ENCODE peak calls at places on chromosome 1, in four cellular contexts. O is stomach, Q is hepatocyte, V is OCI-LY7. A is an unnamed sample.

GRCh38 chr1:25469177-25469576 is 38.5 kb downstream of the MACO1 start:
- DNase-seq in O (no peak), Q (no peak), V (no peak), A (no peak)

GRCh38 chr1:64006276-64007051 is 197.0 kb upstream of the UBE2U start:
- DNase-seq in O (peak; percentile 72), Q (peak; percentile 22), V (no peak), A (no peak)

GRCh38 chr1:203170625-203171330 is 4.8 kb downstream of the MYBPH start:
- DNase-seq in O (no peak), Q (no peak), V (no peak), A (no peak)

GRCh38 chr1:198253668-198254067 is 96.9 kb downstream of the NEK7 start:
- DNase-seq in O (no peak), Q (no peak), V (peak; percentile 47), A (no peak)

GRCh38 chr1:235045921-235046601 is 82.6 kb downstream of the TOMM20 start:
- DNase-seq in O (no peak), Q (no peak), V (no peak), A (no peak)

GRCh38 chr1:41851589-41851988 is 67.1 kb downstream of the HIVEP3 start:
- DNase-seq in O (no peak), Q (no peak), V (no peak), A (no peak)

GRCh38 chr1:211739671-211740411 is 64.4 kb upstream of the NEK2 start:
- DNase-seq in O (no peak), Q (no peak), V (peak; percentile 25), A (no peak)

GRCh38 chr1:51313961-51314777 is 16.2 kb downstream of the TTC39A start:
- DNase-seq in O (no peak), Q (peak; percentile 67), V (no peak), A (no peak)

GRCh38 chr1:182611787-182612186 is 7.6 kb upstream of the RGS16 start:
- DNase-seq in O (no peak), Q (no peak), V (peak; percentile 79), A (peak; percentile 71)

GRCh38 chr1:228940931-228941330 is 205.7 kb downstream of the RHOU start:
- DNase-seq in O (no peak), Q (no peak), V (no peak), A (no peak)

GRCh38 chr1:223483511-223483910 is 90.3 kb downstream of the CCDC185 start:
- DNase-seq in O (no peak), Q (no peak), V (no peak), A (no peak)

GRCh38 chr1:236421022-236421421 is 26.9 kb downstream of the EDARADD start:
- DNase-seq in O (no peak), Q (peak; percentile 35), V (no peak), A (no peak)

GRCh38 chr1:203175237-203176181 is at the start of gene MYBPH:
- DNase-seq in O (no peak), Q (no peak), V (no peak), A (no peak)

GRCh38 chr1:230770317-230770716 is 23.1 kb downstream of the CAPN9 start:
- DNase-seq in O (no peak), Q (no peak), V (no peak), A (no peak)

GRCh38 chr1:55867444-55867843 is 652.3 kb upstream of the USP24 start:
- DNase-seq in O (no peak), Q (no peak), V (no peak), A (no peak)

GRCh38 chr1:39214998-39215873 is 10.7 kb downstream of the MACF1 start:
- DNase-seq in O (no peak), Q (peak; percentile 25), V (peak; percentile 78), A (no peak)

GRCh38 chr1:185008746-185009360 is 34.5 kb upstream of the NIBAN1 start:
- DNase-seq in O (no peak), Q (no peak), V (no peak), A (no peak)

GRCh38 chr1:204377800-204378608 is 18.3 kb upstream of the PLEKHA6 start:
- DNase-seq in O (peak; percentile 77), Q (peak; percentile 76), V (no peak), A (peak; percentile 79)

GRCh38 chr1:179036844-179037465 is 11.3 kb downstream of the FAM20B start:
- DNase-seq in O (no peak), Q (no peak), V (no peak), A (no peak)

GRCh38 chr1:152495066-152495675 is 15.4 kb upstream of the LCE5A start:
- DNase-seq in O (no peak), Q (no peak), V (no peak), A (no peak)
- H3K9me3 ChIP-seq in O (no peaks in the 10 kb centered on the region), Q (no peaks in the 10 kb centered on the region), V (no peaks in the 10 kb centered on the region), A (peaks cover 75% of the 10 kb centered on the region)

GRCh38 chr1:115275216-115275615 is 62.8 kb downstream of the NGF start:
- DNase-seq in O (no peak), Q (no peak), V (peak; percentile 55), A (no peak)
- TF ChIP-seq CTCF in O (no peak), Q (peak; percentile 21), V (peak; percentile 89), A (peak; percentile 80)

GRCh38 chr1:152565115-152565514 is 1.5 kb downstream of the LCE3E start:
- DNase-seq in O (no peak), Q (no peak), V (no peak), A (no peak)
- H3K9me3 ChIP-seq in O (peaks cover 9% of the 10 kb centered on the region), Q (no peaks in the 10 kb centered on the region), V (no peaks in the 10 kb centered on the region), A (peaks cover 74% of the 10 kb centered on the region)

DNA sequence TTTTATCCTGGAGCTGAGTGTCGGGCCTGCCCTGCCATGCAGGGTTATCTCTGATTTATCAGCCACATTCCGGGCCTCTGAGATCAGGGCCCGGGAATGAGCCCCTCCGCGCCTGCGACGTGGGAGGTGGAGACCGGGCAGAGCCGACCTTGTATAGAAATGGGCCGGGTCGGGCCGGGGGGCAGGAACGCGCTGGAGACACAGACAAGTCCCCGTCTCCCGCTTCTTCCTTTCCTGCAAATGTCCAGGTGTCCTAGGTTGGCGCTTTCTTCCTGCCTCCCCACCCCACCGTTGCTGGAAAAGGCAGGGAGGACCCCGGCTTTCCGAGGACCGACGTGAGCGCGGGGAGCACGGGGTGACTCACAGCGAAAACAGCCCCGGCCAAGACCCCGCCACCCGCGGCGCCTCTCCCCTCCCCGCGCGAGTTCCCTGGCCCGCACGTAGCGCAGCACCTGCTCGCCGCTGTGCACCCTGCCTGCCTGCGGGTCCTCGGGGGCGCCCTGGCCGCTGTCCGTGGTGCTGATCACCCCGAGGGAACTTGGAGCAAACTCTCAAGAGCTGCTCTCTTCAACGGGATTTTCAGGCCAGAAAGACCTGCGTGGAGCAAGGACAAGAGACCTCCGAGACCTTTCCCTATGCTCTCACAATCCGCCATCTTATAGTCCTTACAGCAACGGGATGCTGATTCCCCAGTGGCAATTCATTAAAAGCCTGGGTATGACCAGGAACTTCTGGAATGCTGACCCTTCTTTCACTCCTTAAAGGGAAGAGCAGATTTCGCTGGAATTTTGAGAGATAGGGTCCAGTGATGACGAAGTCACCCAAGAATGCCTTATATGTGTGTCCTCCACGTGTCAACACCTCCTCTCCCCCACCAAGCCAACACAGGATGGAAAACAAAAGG is 475 bp upstream of the NPPB start:
- DNase-seq in O (peak; percentile 65), Q (peak; percentile 90), V (peak; percentile 69), A (peak; percentile 85)
- TF ChIP-seq CTCF in O (no peak), Q (no peak), V (peak; percentile 39), A (peak; percentile 49)

DNA sequence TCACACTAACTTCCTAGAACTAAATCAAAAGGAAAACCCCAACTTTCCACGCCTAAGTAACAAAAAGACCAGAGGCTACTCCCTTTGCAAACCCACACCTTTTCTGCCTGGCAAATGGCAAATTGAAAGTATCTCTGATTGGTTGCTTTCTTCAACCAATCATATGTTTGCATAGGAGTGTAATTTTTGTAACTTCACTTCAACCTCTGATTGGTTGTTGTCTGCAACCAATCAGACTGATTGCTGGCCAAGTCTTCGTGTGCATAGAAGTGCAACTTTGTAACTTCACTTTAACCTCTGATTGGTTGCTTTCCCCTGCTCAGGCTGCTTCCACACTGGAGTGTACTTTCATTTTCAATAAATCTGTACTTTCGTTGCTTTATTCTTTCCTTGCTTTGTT is 36.9 kb upstream of the PADI2 start:
- DNase-seq in O (no peak), Q (no peak), V (no peak), A (peak; percentile 0)
- H3K9me3 ChIP-seq in O (peaks cover 53% of the 10 kb centered on the region), Q (no peaks in the 10 kb centered on the region), V (peaks cover 17% of the 10 kb centered on the region), A (peaks cover 29% of the 10 kb centered on the region)

A was measured in H9.